ENCODE peak calls at places on chromosomes 1 and 21, in seven cellular contexts. E, K, S, I, H, Q and B are unnamed samples.

GRCh38 chr1:183218981-183219621 is 33.0 kb downstream of the LAMC2 start:
- DNase-seq in I (no peak), Q (peak), S (no peak), H (peak), E (peak), K (peak), B (no peak)

GRCh38 chr1:29525941-29526340 is 289.6 kb downstream of the PTPRU start:
- DNase-seq in K (no peak), S (no peak), Q (no peak), I (no peak), H (no peak), E (no peak), B (no peak)

GRCh38 chr1:151838491-151839412 is 868 bp downstream of the C2CD4D start:
- DNase-seq in H (peak), I (no peak), S (no peak), Q (no peak), E (no peak), K (peak), B (peak)

GRCh38 chr1:59752556-59753412 is 62.0 kb upstream of the HOOK1 start:
- DNase-seq in I (no peak), S (peak), Q (no peak), K (no peak), E (no peak), H (peak), B (no peak)

GRCh38 chr1:19735419-19736127 is 64.1 kb downstream of the TMCO4 start:
- DNase-seq in Q (no peak), S (no peak), E (no peak), I (no peak), K (no peak), H (no peak), B (no peak)

GRCh38 chr1:111880866-111881837 is 108.3 kb downstream of the KCND3 start:
- DNase-seq in Q (peak), K (no peak), S (no peak), E (no peak), I (no peak), H (peak), B (no peak)

GRCh38 chr1:3463408-3463811 is 8.9 kb downstream of the ARHGEF16 start:
- DNase-seq in E (no peak), Q (no peak), S (no peak), H (no peak), I (no peak), K (no peak), B (no peak)

GRCh38 chr1:172993640-172994039 is 57.1 kb downstream of the TNFSF18 start:
- DNase-seq in S (no peak), H (no peak), K (no peak), Q (no peak), E (no peak), I (no peak), B (no peak)

GRCh38 chr1:90970208-90970607 is 51.6 kb downstream of the ZNF644 start:
- DNase-seq in S (no peak), I (no peak), E (no peak), K (no peak), Q (no peak), H (no peak), B (no peak)

GRCh38 chr1:13948851-13949490 is 249.0 kb downstream of the PRDM2 start:
- DNase-seq in H (no peak), E (no peak), S (no peak), Q (no peak), K (no peak), I (no peak), B (no peak)

GRCh38 chr1:222250376-222250775 is 297.5 kb downstream of the HHIPL2 start:
- DNase-seq in H (no peak), I (no peak), K (no peak), Q (no peak), S (no peak), E (no peak), B (no peak)

GRCh38 chr1:228333739-228334115 is 72.9 kb downstream of the TRIM11 start:
- DNase-seq in I (no peak), H (no peak), E (no peak), Q (no peak), S (no peak), K (no peak), B (no peak)

GRCh38 chr1:207826557-207827487 is 75.0 kb downstream of the CD46 start:
- DNase-seq in Q (no peak), K (no peak), E (no peak), H (peak), I (no peak), S (no peak), B (no peak)

GRCh38 chr21:36889401-36889800 is 77.1 kb downstream of the HLCS start:
- DNase-seq in Q (no peak), E (no peak), H (no peak), S (no peak), K (no peak), I (no peak), B (no peak)

GRCh38 chr1:50474859-50475809 is 51.9 kb upstream of the DMRTA2 start:
- DNase-seq in Q (peak), S (no peak), E (no peak), I (no peak), H (no peak), K (no peak), B (no peak)

GRCh38 chr1:200245492-200245891 is 164.3 kb downstream of the ZNF281 start:
- DNase-seq in Q (no peak), H (no peak), K (no peak), E (no peak), I (no peak), S (no peak), B (no peak)

GRCh38 chr1:162908780-162909179 is 47.8 kb upstream of the CCDC190 start:
- DNase-seq in K (no peak), H (no peak), I (no peak), E (no peak), Q (no peak), S (no peak), B (no peak)

GRCh38 chr1:77412794-77413530 is 131.1 kb downstream of the AK5 start:
- DNase-seq in S (no peak), I (no peak), H (no peak), Q (no peak), K (no peak), E (no peak), B (no peak)

GRCh38 chr1:58409826-58410225 is 136.7 kb downstream of the OMA1 start:
- DNase-seq in E (no peak), S (no peak), H (no peak), K (no peak), I (no peak), Q (no peak), B (no peak)

GRCh38 chr1:111649648-111650047 is 30.1 kb downstream of the RAP1A start:
- DNase-seq in I (no peak), E (no peak), H (no peak), S (no peak), Q (no peak), K (no peak), B (no peak)

GRCh38 chr1:176033879-176034278 is 173.2 kb downstream of the COP1 start:
- DNase-seq in I (no peak), K (no peak), Q (no peak), S (no peak), E (no peak), H (no peak), B (no peak)

GRCh38 chr1:230843503-230844309 is 24.6 kb downstream of the C1orf198 start:
- DNase-seq in Q (no peak), E (no peak), I (no peak), H (no peak), S (no peak), K (no peak), B (no peak)

GRCh38 chr1:121418369-121419049 is 233.7 kb downstream of the SRGAP2C start:
- DNase-seq in Q (no peak), S (no peak), H (peak), E (no peak), I (no peak), K (no peak), B (no peak)

GRCh38 chr1:46034601-46035516 is 97.6 kb downstream of the PIK3R3 start:
- DNase-seq in I (no peak), Q (no peak), E (no peak), H (no peak), K (no peak), S (no peak), B (no peak)

GRCh38 chr1:165189011-165189410 is 167.5 kb downstream of the LMX1A start:
- DNase-seq in K (no peak), E (no peak), S (no peak), Q (no peak), H (no peak), I (no peak), B (no peak)

GRCh38 chr1:67404212-67404620 is 26.0 kb downstream of the SERBP1 start:
- DNase-seq in E (no peak), K (no peak), H (no peak), I (no peak), S (no peak), Q (no peak), B (no peak)

GRCh38 chr1:167520711-167521206 is 2.4 kb upstream of the CD247 start:
- DNase-seq in E (no peak), I (no peak), S (no peak), Q (no peak), K (no peak), H (no peak), B (no peak)

GRCh38 chr1:186112280-186112679 is 262.8 kb downstream of the TPR start:
- DNase-seq in H (no peak), K (no peak), I (no peak), S (no peak), E (no peak), Q (no peak), B (no peak)

GRCh38 chr1:86430376-86430775 is 6.4 kb downstream of the CLCA2 start:
- DNase-seq in Q (no peak), S (no peak), H (no peak), I (no peak), E (no peak), K (no peak), B (no peak)

GRCh38 chr1:34784751-34785221 is 3.8 kb downstream of the GJB3 start:
- DNase-seq in S (no peak), Q (no peak), I (no peak), E (no peak), H (no peak), K (no peak), B (no peak)

GRCh38 chr1:118337346-118337745 is 152.3 kb upstream of the SPAG17 start:
- DNase-seq in Q (no peak), E (no peak), S (no peak), I (no peak), K (no peak), H (no peak), B (no peak)